ENCODE peak calls at places on chromosome 16, in seven cellular contexts. One of them, this sample, is unnamed.

GRCh38 chr16:54512461-54512860 is 225.9 kb upstream of the IRX3 start:
- DNase-seq in tibial nerve: no peak
- DNase-seq in HepG2: no peak
- DNase-seq in upper lobe of right lung: no peak
- DNase-seq in left lung: no peak
- DNase-seq in fibroblast of lung: no peak
- DNase-seq in heart left ventricle: no peak
- DNase-seq in this sample: no peak

GRCh38 chr16:2205104-2205966 is at the start of gene MLST8:
- DNase-seq in tibial nerve: peak; percentile 71
- DNase-seq in HepG2: peak; percentile 65
- DNase-seq in upper lobe of right lung: peak; percentile 94
- DNase-seq in left lung: peak; percentile 88
- DNase-seq in fibroblast of lung: peak; percentile 79
- DNase-seq in heart left ventricle: peak; percentile 96
- DNase-seq in this sample: peak; percentile 71

GRCh38 chr16:85004587-85005205 is 6.6 kb downstream of the ZDHHC7 start:
- DNase-seq in tibial nerve: no peak
- DNase-seq in HepG2: no peak
- DNase-seq in upper lobe of right lung: peak; percentile 70
- DNase-seq in left lung: peak; percentile 56
- DNase-seq in fibroblast of lung: peak; percentile 97
- DNase-seq in heart left ventricle: no peak
- DNase-seq in this sample: no peak

GRCh38 chr16:10171225-10171624 is 11.0 kb downstream of the GRIN2A start:
- DNase-seq in tibial nerve: no peak
- DNase-seq in HepG2: peak; percentile 83
- DNase-seq in upper lobe of right lung: no peak
- DNase-seq in left lung: no peak
- DNase-seq in fibroblast of lung: peak; percentile 29
- DNase-seq in heart left ventricle: no peak
- DNase-seq in this sample: peak; percentile 67

GRCh38 chr16:89031715-89032659 is 55.0 kb upstream of the CBFA2T3 start:
- DNase-seq in tibial nerve: no peak
- DNase-seq in HepG2: no peak
- DNase-seq in upper lobe of right lung: no peak
- DNase-seq in left lung: peak; percentile 66
- DNase-seq in fibroblast of lung: no peak
- DNase-seq in heart left ventricle: peak; percentile 62
- DNase-seq in this sample: no peak

GRCh38 chr16:17138801-17139200 is 332.0 kb downstream of the XYLT1 start:
- DNase-seq in tibial nerve: no peak
- DNase-seq in HepG2: no peak
- DNase-seq in upper lobe of right lung: no peak
- DNase-seq in left lung: no peak
- DNase-seq in fibroblast of lung: peak; percentile 17
- DNase-seq in heart left ventricle: no peak
- DNase-seq in this sample: peak; percentile 30

GRCh38 chr16:31484491-31485171 is 1.7 kb downstream of the SLC5A2 start:
- DNase-seq in tibial nerve: no peak
- DNase-seq in HepG2: peak; percentile 78
- DNase-seq in upper lobe of right lung: peak; percentile 93
- DNase-seq in left lung: peak; percentile 86
- DNase-seq in fibroblast of lung: peak; percentile 45
- DNase-seq in heart left ventricle: no peak
- DNase-seq in this sample: peak; percentile 93

GRCh38 chr16:90008708-90009145 is 10.5 kb downstream of the DBNDD1 start:
- DNase-seq in tibial nerve: no peak
- DNase-seq in HepG2: no peak
- DNase-seq in upper lobe of right lung: no peak
- DNase-seq in left lung: no peak
- DNase-seq in fibroblast of lung: peak; percentile 12
- DNase-seq in heart left ventricle: no peak
- DNase-seq in this sample: no peak

GRCh38 chr16:84933774-84934571 is 77.4 kb downstream of the ZDHHC7 start:
- DNase-seq in tibial nerve: peak; percentile 69
- DNase-seq in HepG2: peak; percentile 55
- DNase-seq in upper lobe of right lung: peak; percentile 74
- DNase-seq in left lung: no peak
- DNase-seq in fibroblast of lung: peak; percentile 42
- DNase-seq in heart left ventricle: peak; percentile 90
- DNase-seq in this sample: no peak

GRCh38 chr16:66918803-66919568 is at the start of gene CDH16:
- DNase-seq in tibial nerve: no peak
- DNase-seq in HepG2: no peak
- DNase-seq in upper lobe of right lung: no peak
- DNase-seq in left lung: no peak
- DNase-seq in fibroblast of lung: no peak
- DNase-seq in heart left ventricle: no peak
- DNase-seq in this sample: no peak

GRCh38 chr16:19520861-19521331 is 1.0 kb downstream of the GDE1 start:
- DNase-seq in tibial nerve: no peak
- DNase-seq in HepG2: no peak
- DNase-seq in upper lobe of right lung: no peak
- DNase-seq in left lung: no peak
- DNase-seq in fibroblast of lung: peak; percentile 58
- DNase-seq in heart left ventricle: no peak
- DNase-seq in this sample: peak; percentile 45

GRCh38 chr16:64159986-64160385 is 961.9 kb downstream of the CDH11 start:
- DNase-seq in tibial nerve: no peak
- DNase-seq in HepG2: no peak
- DNase-seq in upper lobe of right lung: no peak
- DNase-seq in left lung: no peak
- DNase-seq in fibroblast of lung: peak; percentile 60
- DNase-seq in heart left ventricle: no peak
- DNase-seq in this sample: no peak

GRCh38 chr16:57938936-57939871 is 31.7 kb downstream of the CNGB1 start:
- DNase-seq in tibial nerve: peak; percentile 33
- DNase-seq in HepG2: peak; percentile 22
- DNase-seq in upper lobe of right lung: peak; percentile 89
- DNase-seq in left lung: peak; percentile 84
- DNase-seq in fibroblast of lung: peak; percentile 82
- DNase-seq in heart left ventricle: peak; percentile 85
- DNase-seq in this sample: no peak

GRCh38 chr16:24993722-24994686 is 21.2 kb downstream of the ARHGAP17 start:
- DNase-seq in tibial nerve: no peak
- DNase-seq in HepG2: peak; percentile 99
- DNase-seq in upper lobe of right lung: no peak
- DNase-seq in left lung: no peak
- DNase-seq in fibroblast of lung: peak; percentile 97
- DNase-seq in heart left ventricle: no peak
- DNase-seq in this sample: no peak

GRCh38 chr16:30609002-30609927 is 924 bp downstream of the ZNF689 start:
- DNase-seq in tibial nerve: no peak
- DNase-seq in HepG2: no peak
- DNase-seq in upper lobe of right lung: peak; percentile 86
- DNase-seq in left lung: peak; percentile 59
- DNase-seq in fibroblast of lung: peak; percentile 56
- DNase-seq in heart left ventricle: peak; percentile 69
- DNase-seq in this sample: peak; percentile 37

GRCh38 chr16:4900036-4900435 is 36.9 kb downstream of the PPL start:
- DNase-seq in tibial nerve: no peak
- DNase-seq in HepG2: no peak
- DNase-seq in upper lobe of right lung: no peak
- DNase-seq in left lung: no peak
- DNase-seq in fibroblast of lung: peak; percentile 6
- DNase-seq in heart left ventricle: no peak
- DNase-seq in this sample: no peak

GRCh38 chr16:83245061-83245460 is 562.7 kb upstream of the HSBP1 start:
- DNase-seq in tibial nerve: no peak
- DNase-seq in HepG2: no peak
- DNase-seq in upper lobe of right lung: no peak
- DNase-seq in left lung: no peak
- DNase-seq in fibroblast of lung: peak; percentile 46
- DNase-seq in heart left ventricle: no peak
- DNase-seq in this sample: no peak

GRCh38 chr16:65284583-65284982 is 162.7 kb upstream of the CDH11 start:
- DNase-seq in tibial nerve: no peak
- DNase-seq in HepG2: no peak
- DNase-seq in upper lobe of right lung: no peak
- DNase-seq in left lung: no peak
- DNase-seq in fibroblast of lung: peak; percentile 34
- DNase-seq in heart left ventricle: no peak
- DNase-seq in this sample: no peak

GRCh38 chr16:11955713-11956123 is 9.3 kb upstream of the TNFRSF17 start:
- DNase-seq in tibial nerve: no peak
- DNase-seq in HepG2: no peak
- DNase-seq in upper lobe of right lung: no peak
- DNase-seq in left lung: peak; percentile 35
- DNase-seq in fibroblast of lung: peak; percentile 95
- DNase-seq in heart left ventricle: no peak
- DNase-seq in this sample: no peak

GRCh38 chr16:28843766-28844165 is 2.4 kb downstream of the TUFM start:
- DNase-seq in tibial nerve: no peak
- DNase-seq in HepG2: no peak
- DNase-seq in upper lobe of right lung: no peak
- DNase-seq in left lung: no peak
- DNase-seq in fibroblast of lung: no peak
- DNase-seq in heart left ventricle: no peak
- DNase-seq in this sample: no peak

GRCh38 chr16:69787883-69788282 is 25.8 kb downstream of the WWP2 start:
- DNase-seq in tibial nerve: no peak
- DNase-seq in HepG2: peak; percentile 31
- DNase-seq in upper lobe of right lung: peak; percentile 19
- DNase-seq in left lung: no peak
- DNase-seq in fibroblast of lung: no peak
- DNase-seq in heart left ventricle: no peak
- DNase-seq in this sample: no peak

GRCh38 chr16:54027126-54027922 is 259.3 kb downstream of the IRX3 start:
- DNase-seq in tibial nerve: no peak
- DNase-seq in HepG2: no peak
- DNase-seq in upper lobe of right lung: no peak
- DNase-seq in left lung: no peak
- DNase-seq in fibroblast of lung: peak; percentile 91
- DNase-seq in heart left ventricle: no peak
- DNase-seq in this sample: no peak

DNA sequence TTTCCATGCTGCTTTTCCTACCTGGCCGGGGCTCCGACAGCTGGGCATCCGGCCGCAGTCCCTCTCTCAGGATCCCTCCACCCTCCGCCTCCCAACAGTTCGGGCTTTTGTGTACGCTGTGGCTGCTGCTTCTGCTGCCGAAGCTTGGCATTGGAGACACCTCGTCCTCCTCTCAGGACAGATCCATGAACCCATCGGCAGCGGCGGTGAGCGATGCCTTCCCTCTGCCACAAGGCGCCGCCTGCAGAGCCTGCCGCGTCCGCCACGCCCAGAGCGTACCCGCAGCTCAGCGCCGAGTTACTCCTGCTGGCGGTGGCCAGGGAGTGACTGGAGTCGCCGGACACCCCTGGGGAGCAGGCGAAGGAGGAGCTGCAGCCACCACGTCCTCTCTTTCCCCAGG is 2032.8 kb downstream of the TP53TG3F start:
- DNase-seq in tibial nerve: no peak
- DNase-seq in HepG2: no peak
- DNase-seq in upper lobe of right lung: no peak
- DNase-seq in left lung: no peak
- DNase-seq in fibroblast of lung: no peak
- DNase-seq in heart left ventricle: no peak
- DNase-seq in this sample: no peak
- H3K9me3 ChIP-seq in tibial nerve: no peaks in the 10 kb centered on the region
- H3K9me3 ChIP-seq in HepG2: peaks cover 85% of the 10 kb centered on the region
- H3K9me3 ChIP-seq in upper lobe of right lung: peaks cover 3% of the 10 kb centered on the region
- H3K9me3 ChIP-seq in left lung: no peaks in the 10 kb centered on the region
- H3K9me3 ChIP-seq in fibroblast of lung: no peaks in the 10 kb centered on the region
- H3K9me3 ChIP-seq in heart left ventricle: no peaks in the 10 kb centered on the region
- H3K9me3 ChIP-seq in this sample: no peaks in the 10 kb centered on the region

DNA sequence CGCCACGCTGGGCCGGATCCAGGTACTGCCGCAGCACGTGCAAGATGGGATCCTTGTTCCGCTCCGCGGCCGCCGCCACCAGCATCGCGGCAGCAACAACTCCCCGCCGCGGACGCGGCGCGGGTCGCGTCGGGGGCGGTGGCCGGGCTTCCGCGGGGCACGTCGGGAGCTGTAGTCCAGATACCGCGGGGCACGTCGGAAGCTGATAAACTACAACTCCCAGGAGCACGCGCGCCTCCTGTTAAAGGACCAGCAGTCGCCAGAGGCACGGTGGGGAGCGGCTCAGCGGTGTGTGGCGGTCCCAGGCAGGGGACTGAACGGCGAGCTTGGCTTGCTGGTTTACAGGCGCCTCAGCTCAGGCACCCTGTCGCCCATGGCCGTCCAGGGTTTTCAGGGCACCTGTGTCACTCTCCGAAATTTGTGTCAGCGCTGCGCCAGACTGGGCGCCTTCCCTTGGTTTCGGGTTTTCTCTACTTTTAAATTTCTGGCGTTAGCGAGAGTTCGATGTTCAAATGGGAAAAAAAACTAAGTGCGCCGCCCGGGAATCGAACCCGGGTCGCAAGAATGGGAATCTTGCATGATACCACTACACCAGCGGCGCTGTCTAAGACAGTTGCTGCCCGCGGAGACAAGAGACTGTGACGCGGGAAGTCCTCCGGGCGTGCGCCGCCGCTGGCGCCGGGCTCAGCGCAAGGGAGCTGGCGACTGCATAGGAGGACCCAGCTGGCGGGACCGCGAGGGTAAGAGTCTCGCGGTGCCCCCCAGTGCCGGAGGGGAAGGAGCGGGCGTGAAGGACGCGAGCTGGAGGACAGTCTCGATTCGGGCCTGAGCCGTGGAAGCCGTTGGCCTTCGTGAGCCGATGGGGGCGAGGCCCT is at the start of gene METTL26:
- DNase-seq in tibial nerve: peak; percentile 94
- DNase-seq in HepG2: peak; percentile 92
- DNase-seq in upper lobe of right lung: peak; percentile 98
- DNase-seq in left lung: peak; percentile 97
- DNase-seq in fibroblast of lung: peak; percentile 89
- DNase-seq in heart left ventricle: peak; percentile 97
- DNase-seq in this sample: peak; percentile 92
- TF ChIP-seq CTCF in tibial nerve: peak; percentile 44
- TF ChIP-seq CTCF in HepG2: peak; percentile 29
- TF ChIP-seq CTCF in upper lobe of right lung: no peak
- TF ChIP-seq CTCF in left lung: no peak
- TF ChIP-seq CTCF in fibroblast of lung: no peak
- TF ChIP-seq CTCF in heart left ventricle: no peak
- TF ChIP-seq CTCF in this sample: peak; percentile 3

DNA sequence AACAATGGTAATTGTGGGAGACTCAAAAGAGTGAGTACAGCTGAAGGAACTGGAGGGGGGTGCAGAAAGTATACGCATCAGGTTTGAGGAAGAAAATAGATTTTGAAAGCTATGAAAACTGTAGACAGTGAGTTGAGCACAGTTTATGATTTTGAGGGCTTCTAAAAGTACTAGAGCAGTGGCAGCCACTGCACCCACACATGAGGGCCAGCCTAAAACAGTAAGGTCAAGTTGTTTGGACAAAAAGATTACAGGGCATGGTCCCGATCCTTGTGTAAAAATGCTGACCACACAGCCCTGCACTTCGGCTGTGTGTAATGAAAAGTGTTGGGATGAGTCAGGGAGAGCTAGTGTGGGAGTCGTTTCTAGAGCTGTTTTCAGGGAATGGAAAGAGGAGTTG is 2282.1 kb downstream of the TP53TG3F start:
- DNase-seq in tibial nerve: no peak
- DNase-seq in HepG2: no peak
- DNase-seq in upper lobe of right lung: no peak
- DNase-seq in left lung: no peak
- DNase-seq in fibroblast of lung: no peak
- DNase-seq in heart left ventricle: no peak
- DNase-seq in this sample: no peak
- H3K9me3 ChIP-seq in tibial nerve: no peaks in the 10 kb centered on the region
- H3K9me3 ChIP-seq in HepG2: peaks cover 97% of the 10 kb centered on the region
- H3K9me3 ChIP-seq in upper lobe of right lung: no peaks in the 10 kb centered on the region
- H3K9me3 ChIP-seq in left lung: no peaks in the 10 kb centered on the region
- H3K9me3 ChIP-seq in fibroblast of lung: no peaks in the 10 kb centered on the region
- H3K9me3 ChIP-seq in heart left ventricle: no peaks in the 10 kb centered on the region
- H3K9me3 ChIP-seq in this sample: no peaks in the 10 kb centered on the region

GRCh38 chr16:50683689-50684374 is 2.7 kb upstream of the SNX20 start:
- DNase-seq in tibial nerve: no peak
- DNase-seq in HepG2: no peak
- DNase-seq in upper lobe of right lung: no peak
- DNase-seq in left lung: peak; percentile 63
- DNase-seq in fibroblast of lung: no peak
- DNase-seq in heart left ventricle: no peak
- DNase-seq in this sample: no peak
- TF ChIP-seq CTCF in tibial nerve: no peak
- TF ChIP-seq CTCF in HepG2: peak; percentile 54
- TF ChIP-seq CTCF in upper lobe of right lung: no peak
- TF ChIP-seq CTCF in left lung: no peak
- TF ChIP-seq CTCF in fibroblast of lung: no peak
- TF ChIP-seq CTCF in heart left ventricle: no peak
- TF ChIP-seq CTCF in this sample: no peak

This sample was measured in Caco-2.